ENCODE peak calls at places on chromosome 22, in ten cellular contexts. Z is sigmoid colon, C is Calu3, Q is GM12865, W is kidney epithelial cell, L is fibroblast of the aortic adventitia, B is PC-3, Y is AG09309, N is cardiac fibroblast, F is uterus. K is an unnamed sample.

GRCh38 chr22:47376322-47376700 is 613.9 kb downstream of the TBC1D22A start:
- DNase-seq in Z (peak; percentile 4), C (no peak), Q (no peak), W (no peak), L (no peak), B (no peak), Y (no peak), N (no peak), F (no peak), K (no peak)

GRCh38 chr22:35519306-35520000 is 21.2 kb upstream of the RASD2 start:
- DNase-seq in Z (no peak), C (no peak), Q (no peak), W (no peak), L (no peak), B (no peak), Y (no peak), N (no peak), F (no peak), K (no peak)

GRCh38 chr22:45888221-45889092 is 88.5 kb downstream of the WNT7B start:
- DNase-seq in Z (no peak), C (no peak), Q (no peak), W (no peak), L (no peak), B (no peak), Y (no peak), N (no peak), F (no peak), K (no peak)

GRCh38 chr22:41831828-41832552 is 915 bp upstream of the SREBF2 start:
- DNase-seq in Z (no peak), C (no peak), Q (peak; percentile 36), W (no peak), L (peak; percentile 36), B (no peak), Y (no peak), N (peak; percentile 11), F (no peak), K (no peak)

GRCh38 chr22:45525480-45525879 is 22.8 kb downstream of the FBLN1 start:
- DNase-seq in Z (no peak), C (no peak), Q (no peak), W (no peak), L (no peak), B (no peak), Y (no peak), N (no peak), F (no peak), K (no peak)

GRCh38 chr22:46971141-46971775 is 208.8 kb downstream of the TBC1D22A start:
- DNase-seq in Z (peak; percentile 70), C (no peak), Q (no peak), W (peak; percentile 50), L (peak; percentile 74), B (no peak), Y (no peak), N (peak; percentile 35), F (no peak), K (no peak)

GRCh38 chr22:36546932-36547331 is 18.0 kb upstream of the EIF3D start:
- DNase-seq in Z (no peak), C (peak; percentile 46), Q (no peak), W (peak; percentile 85), L (peak; percentile 59), B (peak; percentile 93), Y (peak; percentile 14), N (peak; percentile 88), F (no peak), K (no peak)

GRCh38 chr22:43228330-43228729 is 41.4 kb upstream of the TTLL12 start:
- DNase-seq in Z (no peak), C (peak; percentile 64), Q (peak; percentile 31), W (no peak), L (peak; percentile 16), B (peak; percentile 35), Y (no peak), N (peak; percentile 31), F (no peak), K (peak; percentile 44)

GRCh38 chr22:35313311-35314121 is 13.8 kb downstream of the TOM1 start:
- DNase-seq in Z (peak; percentile 67), C (peak; percentile 58), Q (peak; percentile 62), W (peak; percentile 89), L (peak; percentile 90), B (peak; percentile 61), Y (peak; percentile 84), N (peak; percentile 97), F (peak; percentile 48), K (no peak)

GRCh38 chr22:36569999-36570398 is 41.0 kb upstream of the EIF3D start:
- DNase-seq in Z (no peak), C (peak; percentile 49), Q (no peak), W (no peak), L (peak; percentile 11), B (no peak), Y (no peak), N (peak; percentile 29), F (no peak), K (no peak)

GRCh38 chr22:19769393-19769715 is 8.8 kb downstream of the TBX1 start:
- DNase-seq in Z (no peak), C (no peak), Q (no peak), W (no peak), L (no peak), B (no peak), Y (no peak), N (no peak), F (no peak), K (no peak)

GRCh38 chr22:31825513-31825912 is 71.7 kb downstream of the DEPDC5 start:
- DNase-seq in Z (no peak), C (no peak), Q (no peak), W (no peak), L (no peak), B (no peak), Y (no peak), N (no peak), F (no peak), K (no peak)

GRCh38 chr22:46256358-46256958 is 6.4 kb upstream of the CDPF1 start:
- DNase-seq in Z (no peak), C (no peak), Q (no peak), W (no peak), L (no peak), B (peak; percentile 63), Y (no peak), N (no peak), F (no peak), K (no peak)

GRCh38 chr22:46262449-46263207 is 515 bp downstream of the PKDREJ start:
- DNase-seq in Z (peak; percentile 86), C (no peak), Q (no peak), W (no peak), L (peak; percentile 29), B (no peak), Y (no peak), N (peak; percentile 49), F (peak; percentile 50), K (peak; percentile 63)

GRCh38 chr22:19565921-19566598 is 41.9 kb upstream of the CLDN5 start:
- DNase-seq in Z (peak; percentile 20), C (no peak), Q (no peak), W (no peak), L (no peak), B (peak; percentile 56), Y (no peak), N (no peak), F (peak; percentile 30), K (no peak)

GRCh38 chr22:23828800-23829680 is 9.8 kb downstream of the DERL3 start:
- DNase-seq in Z (peak; percentile 57), C (no peak), Q (no peak), W (no peak), L (no peak), B (no peak), Y (no peak), N (no peak), F (no peak), K (no peak)
- TF ChIP-seq CTCF in Z (no peak), C (no peak), Q (no peak), W (no peak), L (no peak), B (no peak), Y (no peak), N (no peak), F (no peak), K (no peak)

DNA sequence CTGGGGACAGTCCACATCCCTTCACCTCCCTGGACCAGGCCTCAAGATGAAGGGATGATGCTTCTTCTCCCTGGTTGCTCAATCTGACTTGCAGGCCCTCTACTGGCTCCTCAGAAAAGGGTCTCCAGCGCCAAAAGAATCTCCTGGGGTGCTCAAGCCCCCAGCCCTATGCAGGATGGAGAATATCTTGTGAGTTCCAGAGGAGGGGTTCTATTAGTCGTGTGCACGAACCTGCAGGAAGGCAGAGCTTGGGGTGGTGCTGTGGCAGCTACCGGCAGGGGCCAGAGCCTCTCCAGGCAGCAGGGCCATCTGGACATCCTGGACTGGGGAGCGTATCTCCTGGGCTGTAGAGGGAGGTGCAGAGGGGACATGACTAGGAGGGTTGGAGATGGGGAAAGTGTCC is 1339.5 kb downstream of the BRD1 start:
- DNase-seq in Z (no peak), C (no peak), Q (no peak), W (no peak), L (no peak), B (no peak), Y (no peak), N (no peak), F (no peak), K (no peak)
- TF ChIP-seq CTCF in Z (no peak), C (no peak), Q (no peak), W (no peak), L (no peak), B (no peak), Y (peak; percentile 15), N (no peak), F (no peak), K (no peak)

GRCh38 chr22:26679003-26679629 is 21.7 kb downstream of the MIAT start:
- DNase-seq in Z (peak; percentile 81), C (peak; percentile 79), Q (peak; percentile 87), W (no peak), L (peak; percentile 82), B (peak; percentile 76), Y (no peak), N (peak; percentile 82), F (peak; percentile 64), K (peak; percentile 78)
- TF ChIP-seq CTCF in Z (peak; percentile 49), C (peak; percentile 86), Q (peak; percentile 97), W (peak; percentile 90), L (peak; percentile 99), B (peak; percentile 79), Y (peak; percentile 95), N (peak; percentile 97), F (peak; percentile 87), K (peak; percentile 97)

GRCh38 chr22:38046070-38046748 is 11.0 kb upstream of the PICK1 start:
- DNase-seq in Z (no peak), C (no peak), Q (no peak), W (no peak), L (no peak), B (no peak), Y (no peak), N (no peak), F (no peak), K (no peak)

GRCh38 chr22:38049812-38050619 is 7.2 kb upstream of the PICK1 start:
- DNase-seq in Z (no peak), C (no peak), Q (no peak), W (no peak), L (no peak), B (no peak), Y (no peak), N (no peak), F (no peak), K (no peak)

GRCh38 chr22:38051900-38052862 is 5.0 kb upstream of the PICK1 start:
- DNase-seq in Z (peak; percentile 89), C (peak; percentile 85), Q (peak; percentile 87), W (no peak), L (peak; percentile 72), B (peak; percentile 74), Y (peak; percentile 28), N (peak; percentile 76), F (peak; percentile 76), K (peak; percentile 90)

GRCh38 chr22:38050720-38051119 is 6.5 kb upstream of the PICK1 start:
- DNase-seq in Z (no peak), C (no peak), Q (no peak), W (no peak), L (no peak), B (no peak), Y (no peak), N (no peak), F (no peak), K (no peak)

GRCh38 chr22:38051261-38051660 is 5.9 kb upstream of the PICK1 start:
- DNase-seq in Z (no peak), C (no peak), Q (no peak), W (no peak), L (no peak), B (no peak), Y (no peak), N (no peak), F (no peak), K (no peak)
- TF ChIP-seq CTCF in Z (no peak), C (no peak), Q (no peak), W (no peak), L (no peak), B (no peak), Y (no peak), N (no peak), F (no peak), K (no peak)